ENCODE peak calls at places on chromosomes 11 and 22, in seven cellular contexts. H, V, Y, J, K, C and F are unnamed samples.

GRCh38 chr22:28019360-28019759 is 100.3 kb upstream of the PITPNB start:
- DNase-seq in C (no peak), V (no peak), H (no peak), Y (peak), J (peak), K (no peak), F (no peak)

GRCh38 chr11:65611758-65612603 is 2.0 kb downstream of the MAP3K11 start:
- DNase-seq in Y (no peak), J (no peak), C (no peak), V (no peak), K (no peak), H (no peak), F (no peak)

GRCh38 chr22:45672564-45673481 is 1.2 kb downstream of the ATXN10 start:
- DNase-seq in K (no peak), V (no peak), Y (no peak), C (no peak), H (no peak), J (no peak), F (no peak)

GRCh38 chr11:47950396-47950795 is 30.0 kb upstream of the PTPRJ start:
- DNase-seq in J (peak), K (peak), V (peak), C (no peak), H (no peak), Y (no peak), F (no peak)

GRCh38 chr22:50325444-50326224 is 1.2 kb downstream of the DENND6B start:
- DNase-seq in J (no peak), V (no peak), Y (no peak), K (no peak), H (no peak), C (no peak), F (no peak)

GRCh38 chr22:37381489-37381888 is 45.8 kb downstream of the ELFN2 start:
- DNase-seq in V (no peak), K (no peak), Y (no peak), H (no peak), J (no peak), C (no peak), F (no peak)

GRCh38 chr22:19631899-19632670 is 82.2 kb upstream of the SEPTIN5 start:
- DNase-seq in Y (peak), H (no peak), C (no peak), J (peak), K (peak), V (peak), F (no peak)

GRCh38 chr11:2426826-2427521 is 17.3 kb downstream of the TRPM5 start:
- DNase-seq in C (no peak), V (no peak), Y (no peak), K (no peak), J (no peak), H (no peak), F (no peak)

GRCh38 chr11:120532511-120533196 is 21.1 kb downstream of the GRIK4 start:
- DNase-seq in H (no peak), Y (no peak), J (no peak), C (no peak), K (no peak), V (peak), F (no peak)

GRCh38 chr11:77710358-77710757 is 72.8 kb upstream of the CLNS1A start:
- DNase-seq in C (no peak), K (no peak), V (no peak), Y (no peak), J (no peak), H (no peak), F (no peak)

GRCh38 chr11:10872097-10872496 is 14.2 kb upstream of the ZBED5 start:
- DNase-seq in V (no peak), C (no peak), Y (no peak), H (no peak), K (no peak), J (no peak), F (no peak)

GRCh38 chr11:45219411-45219810 is 66.7 kb downstream of the SYT13 start:
- DNase-seq in Y (peak), C (no peak), J (no peak), H (no peak), V (no peak), K (no peak), F (no peak)

GRCh38 chr11:87179621-87180020 is 141.9 kb downstream of the TMEM135 start:
- DNase-seq in V (no peak), Y (no peak), H (no peak), C (no peak), K (no peak), J (no peak), F (no peak)